ENCODE peak calls at places on chromosomes 12 and 14, in five cellular contexts. D is thoracic aorta; S is pancreas; Z is astrocyte; W is effector memory CD4-positive, alpha-beta T cell. C is an unnamed sample.

GRCh38 chr12:126688556-126688955 is 1578.4 kb upstream of the TMEM132C start:
- DNase-seq in D (no peak), S (no peak), W (no peak), Z (no peak), C (no peak)

GRCh38 chr14:94548131-94548998 is 12.9 kb upstream of the SERPINA4 start:
- DNase-seq in W (no peak), S (no peak), Z (no peak), D (no peak), C (no peak)

GRCh38 chr12:64104376-64104775 is 117.7 kb downstream of the KICS2 start:
- DNase-seq in Z (peak; percentile 61), S (no peak), W (no peak), D (no peak), C (no peak)

GRCh38 chr12:110466791-110467190 is 1.3 kb downstream of the GPN3 start:
- DNase-seq in Z (no peak), W (no peak), D (no peak), S (no peak), C (no peak)

GRCh38 chr14:33529773-33530172 is 421.1 kb downstream of the EGLN3 start:
- DNase-seq in D (no peak), S (no peak), Z (no peak), W (no peak), C (no peak)

GRCh38 chr12:120161852-120162251 is 32.7 kb downstream of the GCN1 start:
- DNase-seq in S (no peak), W (no peak), D (no peak), Z (no peak), C (no peak)

GRCh38 chr14:86003998-86004397 is 474.1 kb downstream of the FLRT2 start:
- DNase-seq in D (no peak), Z (peak; percentile 61), S (no peak), W (no peak), C (no peak)

GRCh38 chr14:89429206-89430091 is 12.4 kb upstream of the FOXN3 start:
- DNase-seq in S (no peak), W (no peak), D (no peak), Z (peak; percentile 63), C (peak; percentile 56)

GRCh38 chr12:92938018-92938417 is 8.9 kb upstream of the EEA1 start:
- DNase-seq in D (no peak), Z (no peak), S (no peak), W (no peak), C (no peak)

GRCh38 chr12:6372403-6373003 is 2.9 kb downstream of the SCNN1A start:
- DNase-seq in Z (peak; percentile 80), S (no peak), D (no peak), W (no peak), C (no peak)

GRCh38 chr12:129160282-129160681 is 307.0 kb downstream of the GLT1D1 start:
- DNase-seq in D (no peak), W (no peak), S (no peak), Z (no peak), C (no peak)

DNA sequence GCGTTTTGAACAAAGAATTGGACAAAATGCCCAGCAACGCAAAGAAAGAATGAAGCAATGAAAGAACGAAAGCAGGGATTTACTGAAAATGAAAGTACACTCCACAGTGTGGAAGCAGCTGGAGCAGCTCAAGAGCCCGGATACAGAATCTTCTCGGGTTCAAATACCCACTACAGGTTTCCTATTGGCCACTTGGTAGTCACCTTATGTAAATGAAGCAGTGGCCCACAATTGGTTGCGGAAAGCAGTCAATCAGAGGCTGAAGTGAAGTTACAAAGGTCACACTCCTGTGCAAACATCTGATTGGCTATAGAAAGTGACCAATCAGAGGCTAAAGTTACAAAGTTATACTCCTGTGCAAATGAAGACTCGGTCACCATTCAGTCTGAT is 15.0 kb upstream of the PPP1R13B start:
- DNase-seq in D (no peak), W (no peak), S (no peak), Z (no peak), C (no peak)
- H3K4me3 ChIP-seq in D (no peak overlapping the region), W (no peak overlapping the region), S (no peak overlapping the region), Z (no peak overlapping the region), C (no peak overlapping the region)

GRCh38 chr12:22851532-22851931 is 226.6 kb downstream of the ETNK1 start:
- DNase-seq in W (no peak), D (no peak), Z (no peak), S (no peak), C (no peak)

GRCh38 chr12:22855456-22855855 is 230.5 kb downstream of the ETNK1 start:
- DNase-seq in S (no peak), Z (no peak), W (no peak), D (no peak), C (no peak)

DNA sequence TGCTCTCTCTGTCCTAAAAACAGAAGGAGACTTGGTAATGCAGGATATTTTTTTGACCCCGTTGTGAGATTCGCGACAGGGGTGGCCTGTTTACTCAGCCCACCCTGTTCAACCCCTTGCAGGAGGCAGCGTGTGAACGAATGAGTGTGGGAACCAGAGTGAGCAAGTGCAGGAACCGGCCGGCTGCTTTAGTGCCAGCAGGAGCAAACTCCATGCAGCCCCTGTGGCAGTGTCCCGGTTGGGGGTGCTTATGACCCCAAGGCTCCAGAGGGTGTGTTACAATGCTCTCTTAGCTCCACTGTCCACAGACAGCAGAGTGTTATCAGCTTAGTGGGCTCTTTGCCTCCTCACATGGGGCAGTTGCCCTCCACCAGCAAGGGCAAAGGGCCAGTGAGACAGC is 225.2 kb downstream of the ETNK1 start:
- DNase-seq in W (no peak), Z (no peak), D (no peak), S (no peak), C (no peak)
- H3K4me3 ChIP-seq in W (no peak overlapping the region), Z (no peak overlapping the region), D (no peak overlapping the region), S (no peak overlapping the region), C (no peak overlapping the region)

DNA sequence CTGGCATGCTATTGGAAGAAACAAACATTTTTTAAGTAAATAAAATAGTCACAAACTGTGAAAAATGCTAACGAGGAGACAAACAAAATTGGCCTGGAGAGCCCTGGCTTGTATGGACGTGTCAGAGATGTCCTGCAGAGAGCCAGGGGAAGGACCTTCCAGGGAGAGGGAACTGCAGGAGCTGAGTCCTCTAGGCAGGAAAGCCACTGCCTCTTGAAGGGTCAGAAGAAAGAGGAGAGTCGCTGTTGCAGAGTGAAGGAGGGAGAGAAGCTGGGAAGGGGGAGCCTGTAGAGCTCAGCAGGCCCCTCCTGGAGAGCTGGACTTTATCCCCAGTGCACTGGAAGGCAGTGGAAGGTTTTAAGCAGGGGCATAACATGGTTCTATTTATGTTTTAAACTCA is 80.3 kb upstream of the PWP1 start:
- DNase-seq in Z (no peak), W (no peak), S (no peak), D (no peak), C (no peak)
- H3K4me3 ChIP-seq in Z (no peak overlapping the region), W (no peak overlapping the region), S (no peak overlapping the region), D (no peak overlapping the region), C (no peak overlapping the region)

GRCh38 chr14:69261761-69262331 is 1.9 kb downstream of the GALNT16 start:
- DNase-seq in Z (no peak), D (no peak), W (no peak), S (no peak), C (no peak)

GRCh38 chr14:69260246-69260978 is 454 bp downstream of the GALNT16 start:
- DNase-seq in D (no peak), Z (peak; percentile 8), W (no peak), S (no peak), C (no peak)

GRCh38 chr14:69259176-69259530 is 805 bp upstream of the GALNT16 start:
- DNase-seq in Z (no peak), W (no peak), D (no peak), S (no peak), C (no peak)

GRCh38 chr14:69260979-69261605 is 1.1 kb downstream of the GALNT16 start:
- DNase-seq in Z (no peak), D (no peak), W (no peak), S (peak; percentile 11), C (no peak)

GRCh38 chr14:69259531-69260245 is at the start of gene GALNT16:
- DNase-seq in S (no peak), Z (peak; percentile 14), W (no peak), D (no peak), C (no peak)
- H3K4me3 ChIP-seq in S (peak within 1 kb of the TSS; percentile 27), Z (peak within 1 kb of the TSS; percentile 66), W (peak within 1 kb of the TSS; percentile 32), D (peak within 1 kb of the TSS; percentile 75), C (no peak within 1 kb of the TSS)

GRCh38 chr14:104177411-104177810 is 39.0 kb downstream of the KIF26A start:
- DNase-seq in D (no peak), Z (no peak), S (no peak), W (no peak), C (no peak)

GRCh38 chr14:104179126-104179525 is 40.7 kb downstream of the KIF26A start:
- DNase-seq in Z (no peak), S (no peak), W (no peak), D (no peak), C (no peak)

GRCh38 chr14:104179564-104180129 is 41.3 kb downstream of the KIF26A start:
- DNase-seq in Z (no peak), D (no peak), S (no peak), W (no peak), C (no peak)

GRCh38 chr14:104176611-104177010 is 38.2 kb downstream of the KIF26A start:
- DNase-seq in S (no peak), Z (no peak), D (no peak), W (no peak), C (no peak)

GRCh38 chr14:104178279-104178678 is 39.9 kb downstream of the KIF26A start:
- DNase-seq in S (peak; percentile 65), D (no peak), W (no peak), Z (no peak), C (no peak)
- H3K4me3 ChIP-seq in S (no peak overlapping the region), D (no peak overlapping the region), W (no peak overlapping the region), Z (no peak overlapping the region), C (no peak overlapping the region)

GRCh38 chr12:2609020-2609419 is 185.8 kb upstream of the FKBP4 start:
- DNase-seq in D (no peak), S (no peak), W (no peak), Z (peak; percentile 4), C (no peak)

GRCh38 chr12:2607881-2608607 is 186.7 kb upstream of the FKBP4 start:
- DNase-seq in S (no peak), D (no peak), Z (no peak), W (no peak), C (no peak)

GRCh38 chr12:2613674-2614073 is 181.1 kb upstream of the FKBP4 start:
- DNase-seq in W (no peak), S (no peak), Z (peak; percentile 97), D (peak; percentile 35), C (no peak)

GRCh38 chr12:2608608-2608945 is 186.2 kb upstream of the FKBP4 start:
- DNase-seq in D (no peak), S (no peak), W (no peak), Z (no peak), C (no peak)

GRCh38 chr12:2610358-2610757 is 184.4 kb upstream of the FKBP4 start:
- DNase-seq in W (no peak), D (no peak), Z (no peak), S (no peak), C (no peak)
- H3K4me3 ChIP-seq in W (no peak overlapping the region), D (no peak overlapping the region), Z (no peak overlapping the region), S (no peak overlapping the region), C (no peak overlapping the region)

GRCh38 chr14:99258884-99259283 is 13.1 kb downstream of the BCL11B start:
- DNase-seq in D (no peak), W (no peak), Z (no peak), S (no peak), C (no peak)
- H3K4me3 ChIP-seq in D (peak overlapping the region; percentile 9), W (peak overlapping the region; percentile 43), Z (no peak overlapping the region), S (no peak overlapping the region), C (peak overlapping the region; percentile 45)

DNA sequence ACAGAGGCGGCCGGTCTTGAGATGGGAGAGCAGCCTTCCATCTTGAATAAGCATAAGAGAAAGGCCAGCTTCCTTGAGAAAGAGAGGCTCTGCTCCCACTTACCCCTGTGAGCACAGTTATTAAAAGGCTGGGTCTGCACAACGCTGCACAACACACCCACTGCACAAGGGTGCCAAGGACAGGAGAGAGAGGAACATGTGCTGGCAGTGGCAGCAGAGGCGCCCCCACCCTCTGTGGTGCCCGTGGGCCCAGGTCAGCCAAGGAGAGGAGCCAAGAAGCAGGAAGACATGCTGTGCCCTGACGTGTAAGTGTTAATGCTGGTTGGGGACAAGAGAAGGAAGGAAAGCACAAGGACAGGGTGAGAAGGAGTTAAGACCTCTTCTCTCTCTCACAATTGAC is 144.4 kb downstream of the TTC7B start:
- DNase-seq in W (no peak), S (no peak), D (no peak), Z (no peak), C (no peak)
- H3K4me3 ChIP-seq in W (no peak overlapping the region), S (no peak overlapping the region), D (no peak overlapping the region), Z (no peak overlapping the region), C (no peak overlapping the region)

C was measured in CD8-positive, alpha-beta memory T cell.